ENCODE peak calls at places on chromosomes 3 and 15, in ten cellular contexts. Y, O, B, G, K, N, R, F, Q and A are unnamed samples.

GRCh38 chr15:26867199-26868007 is 541 bp downstream of the GABRA5 start:
- DNase-seq in N (peak), B (no peak), Q (no peak), K (no peak), F (no peak), G (no peak), O (no peak), R (no peak), Y (no peak), A (no peak)

GRCh38 chr15:80474751-80475295 is 70.6 kb downstream of the ARNT2 start:
- DNase-seq in Y (no peak), F (no peak), N (no peak), B (no peak), G (no peak), O (no peak), K (no peak), R (no peak), Q (no peak), A (no peak)

GRCh38 chr3:64319391-64319790 is 94.1 kb upstream of the PRICKLE2 start:
- DNase-seq in F (no peak), G (no peak), R (no peak), B (no peak), Y (no peak), K (no peak), N (no peak), Q (no peak), O (no peak), A (no peak)

GRCh38 chr15:90418627-90419026 is 30.6 kb downstream of the IQGAP1 start:
- DNase-seq in O (no peak), N (no peak), K (no peak), Q (no peak), R (no peak), F (no peak), G (no peak), B (no peak), Y (no peak), A (no peak)

GRCh38 chr15:64911317-64912186 is at the start of gene ANKDD1A:
- DNase-seq in N (peak), G (no peak), Y (no peak), F (peak), K (no peak), B (peak), R (peak), O (no peak), Q (no peak), A (peak)

GRCh38 chr3:157531301-157531660 is 28.1 kb upstream of the VEPH1 start:
- DNase-seq in O (no peak), Q (no peak), N (no peak), G (no peak), F (no peak), K (no peak), B (no peak), Y (no peak), R (no peak), A (no peak)

GRCh38 chr15:99568548-99569352 is 3.0 kb downstream of the MEF2A start:
- DNase-seq in R (no peak), G (no peak), O (no peak), F (no peak), B (no peak), N (no peak), K (no peak), Q (no peak), Y (no peak), A (no peak)

GRCh38 chr3:139309880-139310279 is 33.9 kb upstream of the MRPS22 start:
- DNase-seq in O (peak), F (no peak), R (no peak), Y (no peak), B (no peak), Q (no peak), N (no peak), G (no peak), K (no peak), A (no peak)

GRCh38 chr3:127431066-127431465 is 143.2 kb upstream of the PRR20G start:
- DNase-seq in N (peak), R (no peak), Q (no peak), K (no peak), G (no peak), O (no peak), Y (peak), F (peak), B (no peak), A (no peak)

GRCh38 chr3:61961882-61962281 is 400.5 kb downstream of the PTPRG start:
- DNase-seq in F (no peak), B (no peak), K (no peak), O (no peak), N (no peak), R (no peak), Y (no peak), G (no peak), Q (no peak), A (no peak)

GRCh38 chr3:138835177-138835757 is 539 bp upstream of the PIK3CB start:
- DNase-seq in O (no peak), G (no peak), K (no peak), R (no peak), Q (no peak), Y (no peak), N (no peak), F (no peak), B (no peak), A (no peak)

GRCh38 chr3:160675566-160676124 is 1.3 kb upstream of the ARL14 start:
- DNase-seq in K (no peak), B (no peak), Y (no peak), N (no peak), F (no peak), Q (no peak), G (no peak), O (no peak), R (no peak), A (no peak)

GRCh38 chr15:70451861-70452653 is 311.3 kb downstream of the UACA start:
- DNase-seq in F (no peak), K (no peak), O (no peak), Y (no peak), Q (no peak), R (peak), N (no peak), B (peak), G (no peak), A (peak)

GRCh38 chr15:43232289-43232874 is 11.6 kb upstream of the EPB42 start:
- DNase-seq in N (no peak), R (no peak), K (no peak), G (no peak), O (no peak), Q (no peak), Y (no peak), F (no peak), B (no peak), A (no peak)

GRCh38 chr3:29331830-29332637 is 51.2 kb downstream of the RBMS3 start:
- DNase-seq in N (no peak), K (no peak), G (no peak), Y (no peak), O (no peak), Q (no peak), R (no peak), B (no peak), F (no peak), A (no peak)

GRCh38 chr3:196518999-196519737 is 4.0 kb upstream of the SMCO1 start:
- DNase-seq in Q (peak), B (peak), G (no peak), O (peak), K (no peak), N (peak), F (peak), R (peak), Y (no peak), A (no peak)

GRCh38 chr3:126105691-126106187 is 21.8 kb upstream of the SLC41A3 start:
- DNase-seq in R (no peak), F (peak), G (no peak), K (no peak), Y (peak), B (no peak), Q (no peak), O (no peak), N (no peak), A (peak)

GRCh38 chr15:33454996-33455395 is 144.2 kb downstream of the RYR3 start:
- DNase-seq in G (no peak), R (no peak), N (no peak), K (no peak), B (no peak), Q (no peak), F (no peak), O (no peak), Y (no peak), A (no peak)

GRCh38 chr15:61084944-61085367 is 144.1 kb downstream of the RORA start:
- DNase-seq in N (peak), K (no peak), G (no peak), Q (peak), F (no peak), B (no peak), O (no peak), Y (no peak), R (no peak), A (no peak)

GRCh38 chr3:155217591-155217990 is 75.9 kb downstream of the STRIT1 start:
- DNase-seq in F (no peak), Y (no peak), K (no peak), N (no peak), R (no peak), O (no peak), B (no peak), G (no peak), Q (no peak), A (no peak)

GRCh38 chr3:155218470-155218869 is 75.0 kb downstream of the STRIT1 start:
- DNase-seq in G (no peak), N (no peak), R (no peak), B (no peak), K (no peak), Q (no peak), F (no peak), Y (no peak), O (no peak), A (no peak)

GRCh38 chr3:155219106-155219505 is 74.4 kb downstream of the STRIT1 start:
- DNase-seq in F (no peak), R (no peak), B (no peak), O (no peak), G (no peak), Q (no peak), K (no peak), Y (no peak), N (no peak), A (no peak)
- H3K27ac ChIP-seq in F (no peak), R (no peak), B (no peak), O (no peak), G (no peak), Q (no peak), K (no peak), Y (no peak), N (no peak), A (no peak)

GRCh38 chr3:195237981-195238625 is 32.9 kb downstream of the XXYLT1 start:
- DNase-seq in Q (no peak), R (no peak), N (no peak), F (peak), Y (no peak), O (no peak), B (no peak), K (no peak), G (no peak), A (peak)

GRCh38 chr3:195239121-195239520 is 31.8 kb downstream of the XXYLT1 start:
- DNase-seq in Q (no peak), K (no peak), B (no peak), Y (no peak), N (no peak), O (no peak), R (no peak), F (no peak), G (no peak), A (no peak)

GRCh38 chr3:195240171-195240701 is 30.7 kb downstream of the XXYLT1 start:
- DNase-seq in O (peak), N (no peak), F (peak), G (no peak), B (no peak), R (no peak), Y (peak), K (no peak), Q (no peak), A (no peak)

GRCh38 chr3:195236801-195237570 is 34.0 kb downstream of the XXYLT1 start:
- DNase-seq in R (no peak), G (peak), K (no peak), Q (no peak), O (no peak), B (no peak), Y (peak), N (no peak), F (peak), A (peak)

GRCh38 chr3:195238626-195239118 is 32.3 kb downstream of the XXYLT1 start:
- DNase-seq in K (no peak), N (no peak), G (no peak), F (peak), R (peak), O (no peak), Y (peak), B (no peak), Q (no peak), A (peak)
- TF ChIP-seq POLR2AphosphoS5 in K (no peak), N (no peak), G (no peak), F (peak), R (peak), O (no peak), Y (no peak), B (peak), Q (no peak), A (peak)

DNA sequence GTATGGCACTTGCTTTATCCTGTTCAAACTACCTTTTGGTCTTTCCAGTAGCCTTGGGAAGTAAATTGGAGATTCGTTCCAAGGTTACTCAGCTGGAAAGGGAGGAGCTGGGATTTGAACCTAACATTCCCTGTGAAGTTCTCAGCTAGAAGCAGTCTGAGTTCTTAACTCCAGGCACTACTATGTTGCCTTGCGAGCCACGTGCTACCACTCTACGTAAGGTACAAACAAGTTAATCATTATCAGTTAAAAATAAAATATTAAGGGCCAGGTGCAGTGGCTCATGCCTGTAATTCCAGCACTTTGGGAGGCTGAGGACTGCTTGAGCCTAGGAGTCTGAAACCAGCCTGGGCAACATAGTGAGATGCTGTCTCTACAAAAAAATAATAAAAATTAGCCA is 30.7 kb upstream of the CDCP1 start:
- DNase-seq in Q (no peak), F (no peak), B (no peak), Y (no peak), N (no peak), G (no peak), K (no peak), R (no peak), O (no peak), A (no peak)
- H3K27ac ChIP-seq in Q (no peak), F (no peak), B (no peak), Y (no peak), N (no peak), G (no peak), K (no peak), R (no peak), O (no peak), A (no peak)

DNA sequence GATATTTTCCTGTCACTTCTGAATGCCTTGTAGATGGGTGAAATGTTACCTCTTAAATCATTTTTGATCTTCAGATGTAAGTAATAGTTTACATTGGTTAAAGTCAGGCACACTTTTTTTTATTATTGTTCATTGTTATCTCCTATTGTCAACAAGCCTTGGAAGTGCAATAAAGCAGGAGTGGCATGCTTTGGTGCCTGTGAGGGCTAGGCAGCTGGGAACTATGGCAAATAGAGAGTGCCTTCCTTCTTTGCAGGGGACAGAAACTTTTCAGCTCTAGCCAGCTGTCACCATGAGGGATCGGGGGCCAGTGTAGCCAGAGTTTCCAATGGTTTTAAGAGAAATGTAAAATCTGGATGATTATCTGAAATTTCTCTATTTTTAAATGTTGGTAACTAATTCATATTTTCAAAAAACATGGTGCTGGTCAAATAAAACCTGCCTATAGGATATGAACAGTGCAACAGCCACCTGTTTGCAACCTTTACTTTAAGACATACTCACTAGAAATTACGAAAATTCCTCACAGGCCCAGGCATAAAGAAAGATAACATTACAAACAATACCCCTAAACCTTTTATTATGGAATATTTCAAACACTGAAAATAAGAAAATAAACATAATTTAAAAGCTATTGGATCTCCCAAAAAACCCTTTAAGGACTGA is 9.1 kb upstream of the SELENOK start:
- DNase-seq in F (no peak), G (no peak), N (no peak), Q (no peak), R (peak), Y (no peak), O (no peak), B (no peak), K (no peak), A (no peak)
- TF ChIP-seq POLR2AphosphoS5 in F (no peak), G (no peak), N (no peak), Q (no peak), R (peak), Y (no peak), O (no peak), B (no peak), K (no peak), A (no peak)

GRCh38 chr3:45043715-45044299 is 17.7 kb downstream of the CLEC3B start:
- DNase-seq in F (no peak), O (no peak), Y (no peak), N (no peak), Q (no peak), G (no peak), B (no peak), R (no peak), K (no peak), A (no peak)
- H3K27ac ChIP-seq in F (peak), O (no peak), Y (no peak), N (peak), Q (no peak), G (no peak), B (no peak), R (peak), K (no peak), A (peak)

GRCh38 chr15:38888701-38889154 is 324.1 kb upstream of the RASGRP1 start:
- DNase-seq in R (no peak), B (no peak), O (no peak), Q (no peak), Y (no peak), K (no peak), G (no peak), F (no peak), N (peak), A (no peak)
- TF ChIP-seq POLR2AphosphoS5 in R (no peak), B (no peak), O (no peak), Q (no peak), Y (no peak), K (no peak), G (no peak), F (no peak), N (no peak), A (no peak)